ENCODE peak calls at places on chromosomes 3 and 15, in six cellular contexts. F is NCI-H1092, J is heart left ventricle, T is amniotic stem cell, E is brain microvascular endothelial cell, N is head of caudate nucleus. U is an unnamed sample.

GRCh38 chr3:123319760-123320159 is 118.0 kb downstream of the SEC22A start:
- DNase-seq in N (no peak), J (no peak), E (no peak), F (no peak), T (no peak), U (no peak)

GRCh38 chr3:183260167-183260904 is 7.3 kb downstream of the B3GNT5 start:
- DNase-seq in N (no peak), E (no peak), F (no peak), J (no peak), T (no peak), U (peak; percentile 58)

GRCh38 chr15:40091861-40092415 is 16.7 kb downstream of the BMF start:
- DNase-seq in N (no peak), F (no peak), J (no peak), T (no peak), E (no peak), U (no peak)

GRCh38 chr15:49644364-49644794 is 23.5 kb downstream of the DTWD1 start:
- DNase-seq in E (peak; percentile 11), T (no peak), J (no peak), F (peak; percentile 1), N (no peak), U (no peak)

GRCh38 chr3:15384510-15385237 is 42.7 kb downstream of the METTL6 start:
- DNase-seq in E (no peak), F (no peak), N (no peak), J (no peak), T (no peak), U (no peak)

GRCh38 chr3:157335677-157336076 is 101.0 kb upstream of the PTX3 start:
- DNase-seq in E (peak; percentile 77), T (peak; percentile 33), N (peak; percentile 11), J (no peak), F (no peak), U (no peak)

GRCh38 chr15:48718646-48719045 is 73.1 kb upstream of the FBN1 start:
- DNase-seq in E (no peak), F (no peak), N (no peak), J (no peak), T (no peak), U (no peak)

GRCh38 chr15:86829251-86829650 is 749.6 kb downstream of the AGBL1 start:
- DNase-seq in T (no peak), E (no peak), F (no peak), J (no peak), N (no peak), U (no peak)

GRCh38 chr3:70829101-70829500 is 516.7 kb upstream of the MDFIC2 start:
- DNase-seq in T (no peak), F (no peak), N (no peak), E (peak; percentile 92), J (peak; percentile 27), U (no peak)

GRCh38 chr3:10173926-10174435 is 9.3 kb downstream of the IRAK2 start:
- DNase-seq in E (peak; percentile 98), T (peak; percentile 76), F (no peak), N (peak; percentile 51), J (peak; percentile 80), U (peak; percentile 35)

GRCh38 chr15:78685157-78685830 is 44.3 kb upstream of the CHRNB4 start:
- DNase-seq in N (no peak), E (no peak), F (no peak), J (no peak), T (no peak), U (no peak)

GRCh38 chr3:103899328-103899727 is 1464.5 kb downstream of the ZPLD1 start:
- DNase-seq in T (no peak), E (no peak), F (no peak), N (no peak), J (no peak), U (no peak)

GRCh38 chr15:70361891-70362290 is 264.2 kb upstream of the TLE3 start:
- DNase-seq in F (no peak), N (no peak), T (no peak), J (no peak), E (no peak), U (no peak)

GRCh38 chr3:125591116-125591755 is 4.1 kb downstream of the OSBPL11 start:
- DNase-seq in T (no peak), F (no peak), J (no peak), E (no peak), N (no peak), U (no peak)

GRCh38 chr3:81998139-81998755 is 236.8 kb upstream of the GBE1 start:
- DNase-seq in E (peak; percentile 55), T (peak; percentile 14), F (no peak), J (peak; percentile 18), N (no peak), U (no peak)

GRCh38 chr15:82371649-82372048 is 22.4 kb upstream of the GOLGA6L10 start:
- DNase-seq in F (no peak), N (no peak), E (no peak), T (no peak), J (no peak), U (no peak)

GRCh38 chr3:29065211-29065785 is 215.6 kb upstream of the RBMS3 start:
- DNase-seq in E (peak; percentile 99), F (peak; percentile 8), T (peak; percentile 93), N (peak; percentile 13), J (peak; percentile 42), U (peak; percentile 97)

GRCh38 chr3:184320099-184320445 is 5.7 kb downstream of the EIF4G1 start:
- DNase-seq in J (peak; percentile 96), N (peak; percentile 95), E (peak; percentile 95), T (peak; percentile 95), F (peak; percentile 79), U (peak; percentile 99)

GRCh38 chr15:44662478-44663409 is 718 bp downstream of the SPG11 start:
- DNase-seq in N (peak; percentile 65), T (peak; percentile 38), F (peak; percentile 22), E (peak; percentile 31), J (peak; percentile 62), U (peak; percentile 87)

GRCh38 chr15:25900901-25901300 is 37.8 kb upstream of the ATP10A start:
- DNase-seq in E (no peak), T (no peak), N (no peak), F (no peak), J (no peak), U (no peak)

GRCh38 chr15:88920186-88920891 is 7.2 kb upstream of the MFGE8 start:
- DNase-seq in F (no peak), E (peak; percentile 87), T (no peak), J (no peak), N (no peak), U (no peak)

GRCh38 chr15:61184431-61184830 is 44.7 kb downstream of the RORA start:
- DNase-seq in E (no peak), F (no peak), T (no peak), J (no peak), N (no peak), U (no peak)

U was measured in thyroid gland.